ENCODE peak calls at places on chromosome 13, in five cellular contexts. U, B, V, X and I are unnamed samples.

GRCh38 chr13:90232291-90232690 is 1115.2 kb upstream of the MIR17HG start:
- DNase-seq in B (no peak), U (no peak), X (no peak), V (no peak), I (no peak)

GRCh38 chr13:65287405-65287804 is 1942.7 kb downstream of the PCDH9 start:
- DNase-seq in X (no peak), B (no peak), V (no peak), U (no peak), I (no peak)

GRCh38 chr13:78426183-78426582 is 177.2 kb downstream of the POU4F1 start:
- DNase-seq in U (no peak), X (no peak), B (no peak), V (no peak), I (no peak)

GRCh38 chr13:21717817-21718216 is 46.9 kb downstream of the FGF9 start:
- DNase-seq in X (no peak), B (no peak), V (no peak), U (no peak), I (no peak)

GRCh38 chr13:87570669-87571068 is 100.5 kb upstream of the SLITRK5 start:
- DNase-seq in U (no peak), X (no peak), V (no peak), B (no peak), I (no peak)

GRCh38 chr13:105665284-105665683 is 870.2 kb downstream of the EFNB2 start:
- DNase-seq in V (no peak), U (no peak), B (no peak), X (no peak), I (no peak)

GRCh38 chr13:24671367-24672117 is 8.7 kb upstream of the ATP12A start:
- DNase-seq in B (no peak), X (no peak), U (peak; percentile 67), V (peak; percentile 43), I (peak; percentile 86)

GRCh38 chr13:51058461-51059167 is 52.5 kb downstream of the C13orf42 start:
- DNase-seq in U (no peak), B (no peak), V (no peak), X (no peak), I (no peak)

GRCh38 chr13:73059460-73060250 is 850 bp downstream of the KLF5 start:
- DNase-seq in V (peak; percentile 48), X (no peak), U (no peak), B (no peak), I (peak; percentile 68)

GRCh38 chr13:46321494-46322225 is 65.4 kb downstream of the RUBCNL start:
- DNase-seq in V (no peak), B (no peak), X (no peak), U (peak; percentile 38), I (no peak)

GRCh38 chr13:75832812-75833211 is 196.7 kb downstream of the LMO7 start:
- DNase-seq in U (no peak), B (no peak), X (no peak), V (no peak), I (no peak)

GRCh38 chr13:29994911-29995601 is 144.6 kb upstream of the UBL3 start:
- DNase-seq in U (no peak), V (no peak), X (no peak), B (peak; percentile 90), I (no peak)

GRCh38 chr13:19181021-19181620 is 503 bp downstream of the TUBA3C start:
- DNase-seq in B (peak; percentile 60), U (no peak), V (no peak), X (peak; percentile 29), I (no peak)

GRCh38 chr13:98507060-98507797 is 69.7 kb downstream of the STK24 start:
- DNase-seq in B (no peak), U (peak; percentile 32), X (no peak), V (peak; percentile 61), I (peak; percentile 83)

GRCh38 chr13:106344318-106344717 is 191.1 kb downstream of the EFNB2 start:
- DNase-seq in X (no peak), V (no peak), B (no peak), U (no peak), I (no peak)

GRCh38 chr13:112450567-112451240 is 74.5 kb downstream of the SPACA7 start:
- DNase-seq in X (no peak), U (no peak), B (peak; percentile 72), V (no peak), I (no peak)

GRCh38 chr13:92221916-92222315 is 823.5 kb downstream of the GPC5 start:
- DNase-seq in X (no peak), B (no peak), V (no peak), U (no peak), I (no peak)

GRCh38 chr13:43132228-43132627 is 108.8 kb downstream of the DNAJC15 start:
- DNase-seq in V (no peak), U (peak; percentile 22), B (no peak), X (no peak), I (no peak)

GRCh38 chr13:51225034-51225433 is 2.8 kb downstream of the FAM124A start:
- DNase-seq in V (no peak), X (no peak), U (no peak), B (no peak), I (no peak)

GRCh38 chr13:75764251-75764650 is 128.1 kb downstream of the LMO7 start:
- DNase-seq in X (no peak), U (no peak), V (no peak), B (no peak), I (no peak)

GRCh38 chr13:80084086-80084676 is 256.7 kb downstream of the SPRY2 start:
- DNase-seq in U (peak; percentile 10), X (no peak), V (no peak), B (no peak), I (no peak)

DNA sequence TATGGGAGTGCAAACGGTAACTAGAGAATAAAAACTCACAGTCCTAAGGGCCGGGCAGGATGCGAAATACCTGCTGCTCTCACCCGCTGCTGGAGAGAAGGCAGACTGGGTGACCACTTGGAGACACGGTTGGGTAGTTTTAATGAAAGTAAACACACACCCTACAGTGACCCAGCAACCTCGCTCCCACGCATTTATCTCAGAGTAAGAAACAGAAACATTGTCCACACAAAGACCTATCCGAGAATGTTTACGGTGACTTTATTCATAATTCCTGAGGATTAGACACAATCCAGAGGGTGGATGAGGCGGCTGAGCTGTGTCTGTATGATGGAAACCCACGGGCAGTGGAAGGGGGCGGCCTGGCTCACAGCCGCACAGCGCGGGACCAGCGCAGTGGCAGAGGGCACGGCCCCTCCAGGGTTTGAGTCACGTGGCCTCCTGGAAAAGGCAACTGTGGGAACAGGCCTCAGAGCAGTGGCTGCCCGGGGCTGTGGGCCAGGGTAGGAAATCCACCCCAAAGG is 73.5 kb upstream of the C13orf46 start:
- DNase-seq in V (no peak), U (no peak), B (no peak), X (no peak), I (no peak)
- TF ChIP-seq EP300 in V (no peak), U (no peak), B (no peak), X (no peak), I (no peak)

DNA sequence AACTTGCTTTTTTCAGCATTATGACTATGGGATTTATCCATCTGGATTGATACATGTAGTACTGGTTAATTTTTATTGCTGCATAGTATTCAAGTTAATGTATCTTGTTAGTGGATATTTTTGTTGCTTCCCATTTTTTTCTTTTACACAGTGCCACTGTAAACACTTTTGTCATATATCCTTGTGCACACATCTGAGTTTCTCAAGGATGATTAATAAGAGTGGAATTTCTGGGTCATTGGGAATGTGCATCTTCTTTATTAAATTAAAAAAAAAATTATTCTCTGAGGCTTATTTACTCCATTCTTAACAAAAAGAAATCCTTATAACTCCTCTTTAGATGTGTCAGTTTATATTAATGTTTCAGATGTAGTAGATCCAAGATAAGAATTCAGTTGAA is 27.3 kb downstream of the B3GLCT start:
- DNase-seq in V (no peak), B (no peak), U (no peak), X (no peak), I (no peak)
- H3K27ac ChIP-seq in V (no peak overlapping the region), B (no peak overlapping the region), U (no peak overlapping the region), X (no peak overlapping the region), I (no peak overlapping the region)

DNA sequence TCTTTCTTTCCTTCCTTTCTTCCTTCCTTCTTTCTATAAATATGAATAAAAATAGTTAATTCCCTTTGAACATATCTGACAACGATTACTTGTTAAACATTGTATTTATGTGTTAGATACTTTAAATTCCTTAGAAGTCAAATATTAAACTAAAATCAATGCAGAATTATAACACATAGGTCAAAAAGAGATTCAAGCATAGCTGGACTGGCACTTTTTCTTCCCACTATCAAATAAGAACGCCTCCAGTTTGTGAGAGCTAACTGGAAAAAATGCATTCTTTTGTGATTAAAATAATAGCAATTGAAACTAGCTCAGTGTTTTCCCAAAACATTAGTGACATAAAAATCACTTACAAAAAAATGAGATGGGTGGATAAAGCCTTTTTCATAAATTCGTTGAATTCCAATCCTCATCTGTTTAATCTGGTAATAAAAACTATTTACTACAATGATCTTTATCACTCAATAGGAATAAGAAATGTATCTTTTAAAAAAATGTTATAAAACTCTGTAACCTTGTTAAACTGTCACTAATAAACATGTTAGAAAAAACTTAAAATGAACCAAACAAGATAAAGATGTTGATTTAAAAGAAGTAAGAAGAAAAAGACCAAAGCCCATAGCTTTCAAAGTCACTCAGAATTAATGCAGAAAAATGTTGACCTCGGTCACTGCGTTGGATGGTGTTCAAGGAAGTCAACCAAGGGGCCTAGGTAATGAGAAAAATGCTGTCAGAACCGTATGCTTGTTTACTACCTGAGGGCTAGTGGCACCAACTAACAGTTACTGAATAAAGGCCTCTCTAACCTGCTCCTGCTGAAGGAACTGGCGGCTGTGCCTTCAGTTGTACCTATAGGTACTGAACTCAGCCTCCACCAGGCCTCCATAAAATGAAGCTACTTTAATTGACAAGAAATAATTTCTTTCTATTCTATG is 1039.5 kb upstream of the SLC10A2 start:
- DNase-seq in B (no peak), V (no peak), U (no peak), X (no peak), I (no peak)
- TF ChIP-seq POLR2A in B (no peak), V (no peak), U (no peak), X (no peak), I (no peak)

GRCh38 chr13:110348751-110349150 is 41.7 kb downstream of the COL4A2 start:
- DNase-seq in B (no peak), V (no peak), X (no peak), U (no peak), I (no peak)

GRCh38 chr13:110346661-110347067 is 39.6 kb downstream of the COL4A2 start:
- DNase-seq in U (peak; percentile 72), X (no peak), V (no peak), B (no peak), I (no peak)

GRCh38 chr13:110348309-110348625 is 41.2 kb downstream of the COL4A2 start:
- DNase-seq in B (no peak), U (no peak), X (no peak), V (no peak), I (no peak)

GRCh38 chr13:110347088-110347487 is 40.0 kb downstream of the COL4A2 start:
- DNase-seq in U (no peak), V (no peak), X (no peak), B (no peak), I (no peak)

DNA sequence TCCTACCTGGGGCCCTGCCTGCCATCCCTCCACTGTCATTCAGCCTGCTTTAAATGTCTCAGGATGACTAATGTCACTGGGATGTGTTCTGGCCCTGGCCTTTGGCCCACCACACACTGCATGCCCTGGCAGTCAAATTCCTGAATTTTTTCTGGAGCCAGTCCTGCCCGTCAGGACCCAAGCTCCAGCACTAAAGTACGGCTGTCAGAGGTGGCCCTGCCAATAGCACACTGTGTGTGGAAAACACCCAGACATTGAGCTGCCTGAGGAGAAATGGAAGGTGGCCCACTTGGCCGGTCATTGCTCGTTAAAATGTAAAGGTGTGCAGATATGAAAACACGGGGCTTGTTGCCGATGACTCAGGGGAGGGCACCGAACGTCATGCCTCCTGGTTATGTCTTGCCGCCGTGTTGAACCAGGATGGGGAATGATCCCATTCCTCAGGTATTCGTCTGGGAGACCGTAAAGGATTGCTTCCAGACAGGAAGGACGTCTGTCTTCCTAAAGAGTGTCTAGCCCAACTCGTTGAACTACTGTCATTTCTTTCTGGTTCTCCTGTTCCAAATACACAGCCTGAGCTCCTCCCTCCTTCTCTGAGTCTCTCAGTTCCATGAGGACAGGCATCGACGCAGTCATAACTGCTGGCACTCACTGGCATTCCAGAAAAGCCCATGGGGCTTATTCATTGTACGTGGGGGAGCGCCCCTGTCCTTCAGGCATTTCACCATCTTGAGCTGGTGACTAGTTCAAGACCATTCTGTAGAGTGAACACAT is 40.6 kb downstream of the COL4A2 start:
- DNase-seq in X (no peak), U (peak; percentile 84), V (no peak), B (no peak), I (no peak)
- TF ChIP-seq EP300 in X (peak; percentile 68), U (peak; percentile 42), V (no peak), B (no peak), I (no peak)